ENCODE peak calls at places on chromosomes 6 and 20, in eight cellular contexts. X is neural crest cell, B is bronchial epithelial cell, J is mesothelial cell of epicardium, P is NCI-H345, D is ecto neural progenitor cell, Z is T-helper 17 cell, Q is small intestine. W is an unnamed sample.

GRCh38 chr6:160279850-160280249 is 21.2 kb upstream of the SLC22A2 start:
- DNase-seq in X (no peak), B (peak), J (no peak), P (no peak), D (no peak), Z (no peak), Q (no peak), W (no peak)

GRCh38 chr20:49186535-49187329 is 1.4 kb downstream of the STAU1 start:
- DNase-seq in X (no peak), B (peak), J (peak), P (peak), D (peak), Z (peak), Q (peak), W (peak)

GRCh38 chr20:36092424-36093024 is 62.0 kb upstream of the EPB41L1 start:
- DNase-seq in X (peak), B (no peak), J (peak), P (peak), D (peak), Z (no peak), Q (no peak), W (no peak)

GRCh38 chr6:159541296-159541695 is 151.7 kb downstream of the SOD2 start:
- DNase-seq in X (no peak), B (no peak), J (no peak), P (no peak), D (no peak), Z (no peak), Q (no peak), W (no peak)

GRCh38 chr20:62651285-62652021 is 9.2 kb downstream of the SLCO4A1 start:
- DNase-seq in X (no peak), B (no peak), J (peak), P (peak), D (no peak), Z (peak), Q (peak), W (peak)

GRCh38 chr6:87574237-87574636 is 15.6 kb downstream of the RARS2 start:
- DNase-seq in X (no peak), B (peak), J (no peak), P (peak), D (no peak), Z (no peak), Q (peak), W (no peak)

GRCh38 chr6:135334169-135334568 is 153.1 kb downstream of the MYB start:
- DNase-seq in X (no peak), B (peak), J (no peak), P (no peak), D (no peak), Z (no peak), Q (no peak), W (no peak)

GRCh38 chr6:166477647-166478365 is 95.1 kb upstream of the MPC1 start:
- DNase-seq in X (no peak), B (no peak), J (no peak), P (no peak), D (no peak), Z (no peak), Q (no peak), W (no peak)

GRCh38 chr6:170083236-170084051 is 207.4 kb downstream of the DLL1 start:
- DNase-seq in X (no peak), B (no peak), J (peak), P (peak), D (peak), Z (no peak), Q (no peak), W (no peak)

GRCh38 chr6:48978016-48978415 is 485.0 kb downstream of the MMUT start:
- DNase-seq in X (no peak), B (peak), J (no peak), P (no peak), D (no peak), Z (no peak), Q (no peak), W (no peak)

GRCh38 chr6:56459030-56459805 is 183.5 kb downstream of the DST start:
- DNase-seq in X (no peak), B (no peak), J (no peak), P (no peak), D (no peak), Z (no peak), Q (no peak), W (no peak)

GRCh38 chr20:15799871-15800270 is 773.4 kb downstream of the KIF16B start:
- DNase-seq in X (no peak), B (peak), J (no peak), P (no peak), D (no peak), Z (no peak), Q (no peak), W (no peak)

W was measured in colonic mucosa.